ENCODE peak calls at places on chromosomes 4 and X, in four cellular contexts. One of them, this sample, is unnamed.

GRCh38 chrX:69107231-69107739 is 58.0 kb downstream of the PJA1 start:
- DNase-seq in IMR-90: no peak
- DNase-seq in stimulated activated CD4-positive, alpha-beta T cell treated with anti-CD3 and anti-CD28 coated beads, Interleukin-1b, Interleukin-23, amount 100 ng/mL, for 24 hours: no peak
- DNase-seq in kidney tubule cell: peak
- DNase-seq in this sample: no peak

GRCh38 chr4:175927121-175927520 is 115.1 kb upstream of the GPM6A start:
- DNase-seq in kidney tubule cell: no peak
- DNase-seq in stimulated activated CD4-positive, alpha-beta T cell treated with anti-CD3 and anti-CD28 coated beads, Interleukin-1b, Interleukin-23, amount 100 ng/mL, for 24 hours: no peak
- DNase-seq in IMR-90: no peak
- DNase-seq in this sample: no peak

GRCh38 chr4:78155616-78156105 is 98.5 kb downstream of the FRAS1 start:
- DNase-seq in kidney tubule cell: peak
- DNase-seq in IMR-90: no peak
- DNase-seq in stimulated activated CD4-positive, alpha-beta T cell treated with anti-CD3 and anti-CD28 coated beads, Interleukin-1b, Interleukin-23, amount 100 ng/mL, for 24 hours: no peak
- DNase-seq in this sample: peak

GRCh38 chr4:151879705-151880104 is 118.9 kb upstream of the GATB start:
- DNase-seq in stimulated activated CD4-positive, alpha-beta T cell treated with anti-CD3 and anti-CD28 coated beads, Interleukin-1b, Interleukin-23, amount 100 ng/mL, for 24 hours: no peak
- DNase-seq in IMR-90: no peak
- DNase-seq in kidney tubule cell: no peak
- DNase-seq in this sample: no peak

GRCh38 chrX:123432362-123433150 is 248.5 kb downstream of the GRIA3 start:
- DNase-seq in stimulated activated CD4-positive, alpha-beta T cell treated with anti-CD3 and anti-CD28 coated beads, Interleukin-1b, Interleukin-23, amount 100 ng/mL, for 24 hours: no peak
- DNase-seq in IMR-90: no peak
- DNase-seq in kidney tubule cell: peak
- DNase-seq in this sample: no peak

GRCh38 chr4:60948008-60948407 is 252.1 kb upstream of the ADGRL3 start:
- DNase-seq in stimulated activated CD4-positive, alpha-beta T cell treated with anti-CD3 and anti-CD28 coated beads, Interleukin-1b, Interleukin-23, amount 100 ng/mL, for 24 hours: no peak
- DNase-seq in kidney tubule cell: no peak
- DNase-seq in IMR-90: peak
- DNase-seq in this sample: no peak

GRCh38 chr4:180751009-180751408 is 1492.2 kb upstream of the TENM3 start:
- DNase-seq in stimulated activated CD4-positive, alpha-beta T cell treated with anti-CD3 and anti-CD28 coated beads, Interleukin-1b, Interleukin-23, amount 100 ng/mL, for 24 hours: no peak
- DNase-seq in kidney tubule cell: peak
- DNase-seq in IMR-90: peak
- DNase-seq in this sample: peak

GRCh38 chr4:37780444-37781133 is 45.9 kb upstream of the PGM2 start:
- DNase-seq in kidney tubule cell: no peak
- DNase-seq in stimulated activated CD4-positive, alpha-beta T cell treated with anti-CD3 and anti-CD28 coated beads, Interleukin-1b, Interleukin-23, amount 100 ng/mL, for 24 hours: no peak
- DNase-seq in IMR-90: no peak
- DNase-seq in this sample: no peak

GRCh38 chr4:75584067-75584466 is 28.2 kb downstream of the ODAPH start:
- DNase-seq in stimulated activated CD4-positive, alpha-beta T cell treated with anti-CD3 and anti-CD28 coated beads, Interleukin-1b, Interleukin-23, amount 100 ng/mL, for 24 hours: no peak
- DNase-seq in kidney tubule cell: peak
- DNase-seq in IMR-90: no peak
- DNase-seq in this sample: peak

GRCh38 chrX:132669142-132669541 is 180.3 kb upstream of the MBNL3 start:
- DNase-seq in stimulated activated CD4-positive, alpha-beta T cell treated with anti-CD3 and anti-CD28 coated beads, Interleukin-1b, Interleukin-23, amount 100 ng/mL, for 24 hours: no peak
- DNase-seq in IMR-90: no peak
- DNase-seq in kidney tubule cell: no peak
- DNase-seq in this sample: no peak

GRCh38 chrX:13304052-13304451 is 15.8 kb downstream of the ATXN3L start:
- DNase-seq in kidney tubule cell: peak
- DNase-seq in stimulated activated CD4-positive, alpha-beta T cell treated with anti-CD3 and anti-CD28 coated beads, Interleukin-1b, Interleukin-23, amount 100 ng/mL, for 24 hours: no peak
- DNase-seq in IMR-90: no peak
- DNase-seq in this sample: no peak

GRCh38 chr4:152945639-152946038 is 9.5 kb downstream of the FHDC1 start:
- DNase-seq in kidney tubule cell: no peak
- DNase-seq in stimulated activated CD4-positive, alpha-beta T cell treated with anti-CD3 and anti-CD28 coated beads, Interleukin-1b, Interleukin-23, amount 100 ng/mL, for 24 hours: no peak
- DNase-seq in IMR-90: no peak
- DNase-seq in this sample: no peak

GRCh38 chr4:74950200-74950599 is 17.3 kb downstream of the PARM1 start:
- DNase-seq in IMR-90: no peak
- DNase-seq in kidney tubule cell: peak
- DNase-seq in stimulated activated CD4-positive, alpha-beta T cell treated with anti-CD3 and anti-CD28 coated beads, Interleukin-1b, Interleukin-23, amount 100 ng/mL, for 24 hours: no peak
- DNase-seq in this sample: no peak

GRCh38 chr4:1345905-1346780 is 865 bp upstream of the UVSSA start:
- DNase-seq in IMR-90: peak
- DNase-seq in kidney tubule cell: peak
- DNase-seq in stimulated activated CD4-positive, alpha-beta T cell treated with anti-CD3 and anti-CD28 coated beads, Interleukin-1b, Interleukin-23, amount 100 ng/mL, for 24 hours: peak
- DNase-seq in this sample: peak

GRCh38 chr4:186765138-186765537 is 41.5 kb upstream of the FAT1 start:
- DNase-seq in kidney tubule cell: peak
- DNase-seq in stimulated activated CD4-positive, alpha-beta T cell treated with anti-CD3 and anti-CD28 coated beads, Interleukin-1b, Interleukin-23, amount 100 ng/mL, for 24 hours: no peak
- DNase-seq in IMR-90: peak
- DNase-seq in this sample: peak

GRCh38 chr4:99382745-99383360 is 30.3 kb upstream of the ADH1C start:
- DNase-seq in kidney tubule cell: no peak
- DNase-seq in IMR-90: peak
- DNase-seq in stimulated activated CD4-positive, alpha-beta T cell treated with anti-CD3 and anti-CD28 coated beads, Interleukin-1b, Interleukin-23, amount 100 ng/mL, for 24 hours: no peak
- DNase-seq in this sample: no peak

GRCh38 chrX:139026406-139027200 is 315.1 kb upstream of the FGF13 start:
- DNase-seq in IMR-90: no peak
- DNase-seq in stimulated activated CD4-positive, alpha-beta T cell treated with anti-CD3 and anti-CD28 coated beads, Interleukin-1b, Interleukin-23, amount 100 ng/mL, for 24 hours: no peak
- DNase-seq in kidney tubule cell: no peak
- DNase-seq in this sample: no peak

GRCh38 chr4:6172093-6172926 is 28.0 kb downstream of the JAKMIP1 start:
- DNase-seq in IMR-90: no peak
- DNase-seq in kidney tubule cell: no peak
- DNase-seq in stimulated activated CD4-positive, alpha-beta T cell treated with anti-CD3 and anti-CD28 coated beads, Interleukin-1b, Interleukin-23, amount 100 ng/mL, for 24 hours: no peak
- DNase-seq in this sample: no peak

GRCh38 chr4:13933163-13933562 is 305.6 kb upstream of the BOD1L1 start:
- DNase-seq in IMR-90: peak
- DNase-seq in kidney tubule cell: peak
- DNase-seq in stimulated activated CD4-positive, alpha-beta T cell treated with anti-CD3 and anti-CD28 coated beads, Interleukin-1b, Interleukin-23, amount 100 ng/mL, for 24 hours: no peak
- DNase-seq in this sample: peak

GRCh38 chr4:169105620-169106019 is 95.6 kb upstream of the CBR4 start:
- DNase-seq in stimulated activated CD4-positive, alpha-beta T cell treated with anti-CD3 and anti-CD28 coated beads, Interleukin-1b, Interleukin-23, amount 100 ng/mL, for 24 hours: no peak
- DNase-seq in kidney tubule cell: no peak
- DNase-seq in IMR-90: no peak
- DNase-seq in this sample: no peak

GRCh38 chr4:159504634-159505033 is 401.8 kb downstream of the RAPGEF2 start:
- DNase-seq in stimulated activated CD4-positive, alpha-beta T cell treated with anti-CD3 and anti-CD28 coated beads, Interleukin-1b, Interleukin-23, amount 100 ng/mL, for 24 hours: no peak
- DNase-seq in kidney tubule cell: peak
- DNase-seq in IMR-90: no peak
- DNase-seq in this sample: no peak

GRCh38 chr4:56907489-56908205 is at the start of gene REST:
- DNase-seq in stimulated activated CD4-positive, alpha-beta T cell treated with anti-CD3 and anti-CD28 coated beads, Interleukin-1b, Interleukin-23, amount 100 ng/mL, for 24 hours: peak
- DNase-seq in kidney tubule cell: peak
- DNase-seq in IMR-90: peak
- DNase-seq in this sample: peak

GRCh38 chr4:20326460-20326859 is 74.8 kb downstream of the SLIT2 start:
- DNase-seq in IMR-90: no peak
- DNase-seq in stimulated activated CD4-positive, alpha-beta T cell treated with anti-CD3 and anti-CD28 coated beads, Interleukin-1b, Interleukin-23, amount 100 ng/mL, for 24 hours: no peak
- DNase-seq in kidney tubule cell: peak
- DNase-seq in this sample: no peak

GRCh38 chrX:18890724-18891560 is 93.0 kb downstream of the PHKA2 start:
- DNase-seq in kidney tubule cell: no peak
- DNase-seq in IMR-90: no peak
- DNase-seq in stimulated activated CD4-positive, alpha-beta T cell treated with anti-CD3 and anti-CD28 coated beads, Interleukin-1b, Interleukin-23, amount 100 ng/mL, for 24 hours: no peak
- DNase-seq in this sample: no peak